ENCODE peak calls at places on chromosome 20, in six cellular contexts. P is IMR-90, Q is A549, T is K562, G is HepG2, K is H1. N is an unnamed sample.

GRCh38 chr20:6044102-6044501 is 9.8 kb downstream of the LRRN4 start:
- DNase-seq in Q (no peak), G (peak; percentile 23), P (no peak), K (no peak), T (peak; percentile 17), N (no peak)

GRCh38 chr20:14561733-14562132 is 224.3 kb upstream of the FLRT3 start:
- DNase-seq in G (no peak), Q (no peak), P (peak; percentile 78), K (no peak), T (no peak), N (no peak)

GRCh38 chr20:15528386-15529111 is 1044.7 kb downstream of the KIF16B start:
- DNase-seq in T (no peak), G (no peak), P (no peak), K (no peak), Q (no peak), N (no peak)

GRCh38 chr20:36686944-36687343 is 40.9 kb upstream of the SLA2 start:
- DNase-seq in K (no peak), Q (no peak), P (no peak), G (no peak), T (no peak), N (no peak)

GRCh38 chr20:41213150-41213820 is 75.9 kb downstream of the PLCG1 start:
- DNase-seq in G (no peak), T (no peak), Q (no peak), K (no peak), P (peak; percentile 48), N (peak; percentile 23)

GRCh38 chr20:64139200-64140081 is 24.8 kb upstream of the MYT1 start:
- DNase-seq in T (no peak), K (peak; percentile 42), G (no peak), P (no peak), Q (no peak), N (peak; percentile 25)

GRCh38 chr20:37902504-37903313 is at the start of gene VSTM2L:
- DNase-seq in Q (peak; percentile 77), T (peak; percentile 46), G (no peak), K (no peak), P (peak; percentile 47), N (peak; percentile 88)

GRCh38 chr20:37556538-37556937 is 28.9 kb upstream of the BLCAP start:
- DNase-seq in P (no peak), K (no peak), Q (no peak), T (no peak), G (no peak), N (no peak)

GRCh38 chr20:23501926-23502325 is 11.0 kb downstream of the CST8 start:
- DNase-seq in P (no peak), K (no peak), T (no peak), Q (no peak), G (no peak), N (no peak)

DNA sequence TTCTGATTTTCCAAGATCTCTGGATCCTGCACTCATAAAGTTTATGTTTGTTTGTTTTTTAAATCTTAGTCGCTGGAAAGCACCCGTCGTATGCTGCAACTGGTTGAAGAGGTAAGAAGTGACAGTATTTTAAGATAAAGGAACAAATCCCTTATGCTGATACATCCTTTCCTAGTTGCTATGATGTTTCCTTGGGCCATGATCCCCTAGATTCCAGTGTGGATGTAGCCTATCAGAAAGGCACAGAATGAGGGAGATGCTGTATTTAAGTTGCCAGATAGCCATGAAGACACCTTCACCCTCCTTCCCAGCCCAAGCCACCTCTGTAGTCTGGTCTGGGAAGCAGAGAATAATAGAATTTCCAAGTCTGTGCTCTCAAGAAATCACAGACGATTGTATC is 59.0 kb downstream of the SNAP25 start:
- DNase-seq in G (no peak), K (no peak), T (no peak), Q (no peak), P (no peak), N (peak; percentile 27)
- TF ChIP-seq RFX5 in G (no peak), K (no peak), T (no peak), Q (no peak), P (no peak), N (no peak)

GRCh38 chr20:3940905-3941304 is 51.7 kb downstream of the PANK2 start:
- DNase-seq in K (no peak), Q (no peak), T (no peak), P (no peak), G (no peak), N (no peak)
- TF ChIP-seq RFX5 in K (no peak), Q (no peak), T (no peak), P (no peak), G (no peak), N (no peak)

GRCh38 chr20:51634257-51634656 is 91.7 kb upstream of the NFATC2 start:
- DNase-seq in P (peak; percentile 44), Q (no peak), G (no peak), K (no peak), T (peak; percentile 28), N (no peak)
- TF ChIP-seq RFX5 in P (no peak), Q (no peak), G (no peak), K (no peak), T (no peak), N (no peak)

GRCh38 chr20:59752704-59753460 is 148.5 kb downstream of the PHACTR3 start:
- DNase-seq in G (no peak), Q (no peak), T (no peak), K (no peak), P (no peak), N (peak; percentile 41)

GRCh38 chr20:59756241-59756640 is 151.9 kb downstream of the PHACTR3 start:
- DNase-seq in K (no peak), G (no peak), P (no peak), Q (no peak), T (no peak), N (no peak)

GRCh38 chr20:59753836-59754235 is 149.5 kb downstream of the PHACTR3 start:
- DNase-seq in T (no peak), Q (no peak), P (no peak), K (no peak), G (no peak), N (no peak)

GRCh38 chr20:59752101-59752586 is 147.8 kb downstream of the PHACTR3 start:
- DNase-seq in T (no peak), P (no peak), G (no peak), K (no peak), Q (no peak), N (no peak)

GRCh38 chr20:59754551-59754950 is 150.2 kb downstream of the PHACTR3 start:
- DNase-seq in Q (no peak), K (no peak), P (no peak), T (no peak), G (no peak), N (no peak)
- TF ChIP-seq RFX5 in Q (no peak), K (no peak), P (no peak), T (no peak), G (no peak), N (no peak)

GRCh38 chr20:46348972-46349741 is 40.9 kb upstream of the CDH22 start:
- DNase-seq in Q (peak; percentile 67), K (peak; percentile 86), T (peak; percentile 81), P (peak; percentile 31), G (peak; percentile 46), N (peak; percentile 90)
- TF ChIP-seq RFX5 in Q (no peak), K (no peak), T (no peak), P (no peak), G (no peak), N (no peak)

GRCh38 chr20:50501970-50502745 is 8.0 kb upstream of the PTPN1 start:
- DNase-seq in G (no peak), P (no peak), Q (no peak), K (no peak), T (no peak), N (no peak)
- TF ChIP-seq RFX5 in G (no peak), P (no peak), Q (no peak), K (no peak), T (no peak), N (no peak)

GRCh38 chr20:55961351-55962320 is 43.7 kb downstream of the CBLN4 start:
- DNase-seq in P (no peak), T (no peak), Q (no peak), G (no peak), K (no peak), N (no peak)
- TF ChIP-seq RFX5 in P (no peak), T (no peak), Q (no peak), G (no peak), K (no peak), N (no peak)

GRCh38 chr20:39640147-39640546 is 678.0 kb downstream of the DHX35 start:
- DNase-seq in K (no peak), Q (no peak), P (no peak), T (no peak), G (no peak), N (no peak)
- TF ChIP-seq RFX5 in K (no peak), Q (no peak), P (no peak), T (no peak), G (no peak), N (no peak)

N was measured in SK-N-SH.